ENCODE peak calls at places on chromosomes 1 and 21, in seven cellular contexts. S is colonic mucosa, X is right atrium auricular region, J is AG09309, P is fibroblast of mammary gland, O is choroid plexus epithelial cell, M is type B pancreatic cell. U is an unnamed sample.

GRCh38 chr1:245216356-245217110 is 61.7 kb downstream of the KIF26B start:
- DNase-seq in P (no peak), X (no peak), J (no peak), O (peak; percentile 26), S (no peak), M (no peak), U (no peak)

GRCh38 chr1:67668660-67669059 is 16.3 kb upstream of the GADD45A start:
- DNase-seq in P (peak; percentile 41), J (no peak), M (no peak), S (peak; percentile 75), X (no peak), O (no peak), U (no peak)

GRCh38 chr1:109713636-109714035 is 1.6 kb downstream of the GSTM5 start:
- DNase-seq in P (no peak), M (no peak), S (no peak), J (no peak), X (no peak), O (no peak), U (no peak)

GRCh38 chr1:232179896-232180760 is 449.8 kb downstream of the SIPA1L2 start:
- DNase-seq in J (no peak), M (no peak), P (peak; percentile 3), O (no peak), S (no peak), X (no peak), U (no peak)

GRCh38 chr1:151574575-151575529 is 34.7 kb downstream of the TUFT1 start:
- DNase-seq in X (no peak), O (peak; percentile 61), S (peak; percentile 27), M (no peak), J (peak; percentile 51), P (peak; percentile 91), U (peak; percentile 56)

GRCh38 chr1:197951617-197952175 is 34.5 kb downstream of the LHX9 start:
- DNase-seq in P (no peak), M (no peak), X (no peak), O (no peak), J (no peak), S (no peak), U (no peak)

GRCh38 chr1:208090776-208091291 is 153.3 kb downstream of the PLXNA2 start:
- DNase-seq in S (no peak), O (peak; percentile 40), X (no peak), P (no peak), M (no peak), J (no peak), U (no peak)

GRCh38 chr1:78236711-78237110 is 190.9 kb downstream of the GIPC2 start:
- DNase-seq in J (no peak), X (no peak), S (no peak), P (peak; percentile 36), M (no peak), O (no peak), U (no peak)

GRCh38 chr1:90835172-90835660 is 118.1 kb upstream of the BARHL2 start:
- DNase-seq in P (no peak), J (no peak), O (no peak), M (no peak), S (no peak), X (no peak), U (no peak)

GRCh38 chr1:50237081-50237480 is 128.4 kb downstream of the ELAVL4 start:
- DNase-seq in J (no peak), P (no peak), O (no peak), S (no peak), X (no peak), M (no peak), U (no peak)

GRCh38 chr21:43929217-43929971 is 64.4 kb downstream of the AGPAT3 start:
- DNase-seq in P (no peak), X (peak; percentile 69), S (peak; percentile 53), O (no peak), J (no peak), M (no peak), U (no peak)

GRCh38 chr1:226066415-226067077 is 4.0 kb downstream of the H3-3A start:
- DNase-seq in M (no peak), J (no peak), S (no peak), O (peak; percentile 63), P (peak; percentile 33), X (no peak), U (no peak)

GRCh38 chr1:155254714-155255242 is 505 bp downstream of the ENTREP3 start:
- DNase-seq in X (no peak), J (no peak), P (no peak), M (no peak), O (no peak), S (no peak), U (no peak)

GRCh38 chr1:14724697-14725096 is 126.2 kb downstream of the KAZN start:
- DNase-seq in O (no peak), M (no peak), S (no peak), J (no peak), P (no peak), X (no peak), U (no peak)

GRCh38 chr1:167225920-167226319 is 5.2 kb downstream of the POU2F1 start:
- DNase-seq in O (no peak), X (no peak), J (no peak), S (no peak), P (no peak), M (no peak), U (no peak)

GRCh38 chr1:178091986-178092745 is 1.7 kb upstream of the RASAL2 start:
- DNase-seq in O (peak; percentile 63), P (peak; percentile 17), X (no peak), J (peak; percentile 33), S (no peak), M (no peak), U (no peak)

GRCh38 chr1:150971583-150972416 is 2.8 kb downstream of the CERS2 start:
- DNase-seq in X (no peak), M (no peak), O (no peak), J (no peak), S (no peak), P (peak; percentile 34), U (no peak)

GRCh38 chr1:150926094-150926741 is at the start of gene SETDB1:
- DNase-seq in J (peak; percentile 78), P (peak; percentile 96), M (peak; percentile 96), O (peak; percentile 98), S (peak; percentile 97), X (peak; percentile 96), U (peak; percentile 85)

GRCh38 chr1:66331641-66332523 is 202.1 kb upstream of the SGIP1 start:
- DNase-seq in O (peak; percentile 90), M (no peak), P (peak; percentile 78), J (peak; percentile 84), X (peak; percentile 84), S (peak; percentile 60), U (peak; percentile 67)

GRCh38 chr1:34899471-34899870 is 30.0 kb downstream of the DLGAP3 start:
- DNase-seq in O (no peak), J (no peak), S (no peak), M (no peak), X (no peak), P (no peak), U (no peak)

GRCh38 chr1:9774744-9775679 is 48.8 kb downstream of the CLSTN1 start:
- DNase-seq in X (no peak), O (no peak), P (no peak), J (no peak), M (no peak), S (no peak), U (no peak)

GRCh38 chr21:35204850-35205564 is 155.9 kb upstream of the RUNX1 start:
- DNase-seq in X (peak; percentile 79), P (peak; percentile 95), J (no peak), O (peak; percentile 95), S (peak; percentile 60), M (no peak), U (peak; percentile 83)

GRCh38 chr1:220119043-220119512 is 25.1 kb downstream of the IARS2 start:
- DNase-seq in P (peak; percentile 8), M (no peak), O (peak; percentile 21), J (no peak), S (peak; percentile 50), X (no peak), U (no peak)

GRCh38 chr1:58325797-58326196 is 220.7 kb downstream of the OMA1 start:
- DNase-seq in J (no peak), S (no peak), O (no peak), M (no peak), X (no peak), P (no peak), U (no peak)

DNA sequence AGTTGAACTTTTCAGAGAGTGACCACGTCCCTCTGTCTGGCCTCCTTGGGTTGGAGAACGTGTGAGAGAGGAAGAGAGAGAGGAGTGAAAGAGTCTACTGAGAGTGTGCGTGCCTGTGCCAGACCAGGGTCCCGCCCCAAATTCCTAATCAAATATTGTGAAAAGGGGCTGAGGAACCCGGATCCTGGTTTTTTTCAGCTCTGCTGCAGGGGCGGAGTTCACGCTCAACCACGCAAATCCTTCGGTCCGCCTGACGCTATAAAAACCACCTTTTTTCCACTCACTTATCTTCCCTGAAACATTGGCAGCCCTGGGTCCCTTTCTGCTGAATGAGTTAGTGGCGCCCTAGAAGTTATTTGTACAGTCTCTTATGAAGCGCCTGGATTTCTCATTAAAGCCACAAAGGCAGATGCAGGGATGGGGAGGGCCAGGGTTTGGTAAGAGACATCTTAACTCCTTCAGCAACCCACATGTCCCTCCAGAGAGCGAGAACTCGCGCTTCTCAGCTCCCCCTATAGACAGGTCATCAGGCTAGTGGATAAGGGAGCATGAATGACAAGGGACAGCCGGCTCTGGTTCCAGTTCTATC is at the start of gene FMOD:
- DNase-seq in P (peak; percentile 48), X (peak; percentile 89), O (peak; percentile 53), J (no peak), M (no peak), S (peak; percentile 66), U (peak; percentile 41)
- TF ChIP-seq CTCF in P (peak; percentile 1), X (no peak), O (peak; percentile 21), J (peak; percentile 15), M (no peak), S (no peak), U (peak; percentile 21)

DNA sequence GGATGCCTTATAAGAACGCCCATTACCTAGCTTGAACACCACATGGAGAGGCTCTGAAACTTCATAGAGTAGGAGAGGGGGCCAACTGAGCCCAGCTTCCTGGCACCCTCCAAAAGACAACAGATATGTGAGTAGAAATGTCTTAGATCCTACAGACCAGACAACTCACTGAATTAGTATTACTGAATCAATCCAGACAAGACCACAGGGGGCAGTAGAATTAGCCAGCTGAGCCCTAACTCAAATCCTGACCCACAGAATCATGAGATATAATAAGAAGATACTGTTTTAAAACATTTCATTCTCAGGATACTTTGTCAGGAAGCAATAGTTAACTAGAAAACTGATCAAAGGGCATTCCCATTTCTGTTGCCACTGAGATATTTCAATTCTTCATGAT is 45.8 kb upstream of the C1orf21 start:
- DNase-seq in J (no peak), O (peak; percentile 29), S (no peak), P (peak; percentile 13), M (no peak), X (no peak), U (no peak)
- TF ChIP-seq CTCF in J (peak; percentile 36), O (peak; percentile 50), S (no peak), P (peak; percentile 37), M (peak; percentile 30), X (no peak), U (no peak)

GRCh38 chr1:115879977-115880376 is 39.1 kb upstream of the NHLH2 start:
- DNase-seq in P (no peak), M (no peak), X (no peak), J (no peak), O (no peak), S (no peak), U (no peak)
- TF ChIP-seq CTCF in P (no peak), M (no peak), X (no peak), J (no peak), O (no peak), S (no peak), U (no peak)

DNA sequence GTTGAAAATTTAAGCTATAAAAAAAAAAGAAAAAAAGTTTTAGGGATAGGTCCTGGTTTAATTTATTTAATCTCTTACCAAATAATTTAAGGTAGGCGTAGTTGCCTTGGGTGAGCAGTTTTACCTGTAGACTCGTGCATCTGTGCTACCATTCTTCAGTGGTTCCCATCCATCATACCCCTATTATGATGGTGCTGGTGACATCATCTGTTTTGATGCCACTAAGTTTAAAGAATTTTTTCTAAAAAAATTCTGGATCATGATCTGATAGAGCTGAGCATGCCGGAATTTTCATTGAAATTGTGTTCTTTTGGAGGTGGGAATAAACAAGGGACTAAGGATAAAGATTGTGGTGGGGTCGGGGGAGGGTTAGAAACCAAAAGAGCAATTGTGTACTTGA is 15.7 kb downstream of the LAMC1 start:
- DNase-seq in S (no peak), X (no peak), M (no peak), O (no peak), P (no peak), J (no peak), U (no peak)
- TF ChIP-seq CTCF in S (no peak), X (no peak), M (no peak), O (no peak), P (no peak), J (no peak), U (no peak)

U was measured in AG09319.